ENCODE peak calls at places on chromosome 9, in nine cellular contexts. F is ureter; B is AG08395; W is mucosa of descending colon; Y is NK-92 treated with Interleukin-12 subunit alpha and Interleukin-12 subunit beta, amount 100 ng/mL, for 24 hours; G is neuronal stem cell; I is NCI-H1105; N is HEK293T; X is AML-193. O is an unnamed sample.

GRCh38 chr9:91855196-91855595 is 94.8 kb downstream of the ROR2 start:
- DNase-seq in B (no peak), Y (no peak), W (no peak), X (no peak), G (no peak), N (no peak), F (no peak), I (no peak), O (no peak)

GRCh38 chr9:134892221-134892620 is 11.6 kb downstream of the FCN2 start:
- DNase-seq in I (no peak), Y (no peak), X (no peak), B (no peak), F (no peak), G (no peak), W (no peak), N (no peak), O (no peak)

GRCh38 chr9:107809859-107810492 is 320.4 kb upstream of the KLF4 start:
- DNase-seq in I (no peak), G (no peak), B (peak), X (no peak), W (no peak), Y (no peak), F (no peak), N (no peak), O (no peak)

GRCh38 chr9:33225319-33226152 is 14.4 kb upstream of the SPINK4 start:
- DNase-seq in N (peak), Y (peak), B (peak), W (peak), X (peak), G (peak), F (peak), I (peak), O (peak)

GRCh38 chr9:137402752-137403151 is 20.2 kb downstream of the EXD3 start:
- DNase-seq in W (no peak), X (no peak), I (no peak), Y (no peak), G (no peak), F (no peak), B (no peak), N (no peak), O (no peak)

GRCh38 chr9:107239474-107239873 is 43.6 kb upstream of the RAD23B start:
- DNase-seq in W (no peak), N (no peak), G (no peak), F (no peak), X (peak), B (no peak), I (no peak), Y (no peak), O (no peak)

GRCh38 chr9:2764371-2764770 is 47.1 kb downstream of the KCNV2 start:
- DNase-seq in G (no peak), X (peak), F (no peak), I (no peak), B (no peak), N (no peak), Y (peak), W (peak), O (no peak)

GRCh38 chr9:125631391-125632085 is 75.5 kb downstream of the MAPKAP1 start:
- DNase-seq in X (no peak), B (peak), G (no peak), I (no peak), W (peak), F (no peak), Y (no peak), N (peak), O (peak)

GRCh38 chr9:84057662-84058061 is 77.1 kb downstream of the RMI1 start:
- DNase-seq in I (no peak), W (no peak), X (no peak), N (no peak), G (no peak), F (no peak), B (no peak), Y (no peak), O (no peak)

GRCh38 chr9:79809931-79810330 is 238.2 kb downstream of the TLE4 start:
- DNase-seq in G (no peak), F (no peak), W (no peak), N (no peak), B (peak), X (no peak), Y (no peak), I (no peak), O (no peak)

GRCh38 chr9:135215571-135216161 is 128.2 kb downstream of the OLFM1 start:
- DNase-seq in X (no peak), Y (no peak), G (no peak), B (no peak), F (no peak), W (peak), N (no peak), I (peak), O (peak)